ENCODE peak calls at places on chromosome 15, in five cellular contexts. One of them, this sample, is unnamed.
A peak's percentile ranks its signal among the peaks of the same experiment; 100 is the strongest.

GRCh38 chr15:59283717-59284336 is 77.2 kb downstream of the LDHAL6B start:
- DNase-seq in hepatocyte: peak; percentile 62
- DNase-seq in A673: no peak
- DNase-seq in right lobe of liver: no peak
- DNase-seq in tibial artery: no peak
- DNase-seq in this sample: no peak

GRCh38 chr15:70283511-70283910 is 185.8 kb upstream of the TLE3 start:
- DNase-seq in A673: no peak
- DNase-seq in right lobe of liver: no peak
- DNase-seq in tibial artery: no peak
- DNase-seq in hepatocyte: no peak
- DNase-seq in this sample: no peak

GRCh38 chr15:45684533-45684932 is 49.7 kb downstream of the SQOR start:
- DNase-seq in right lobe of liver: no peak
- DNase-seq in hepatocyte: no peak
- DNase-seq in A673: no peak
- DNase-seq in tibial artery: no peak
- DNase-seq in this sample: no peak

GRCh38 chr15:52256366-52256765 is 39.2 kb downstream of the MYO5C start:
- DNase-seq in A673: peak; percentile 82
- DNase-seq in hepatocyte: peak; percentile 81
- DNase-seq in right lobe of liver: peak; percentile 62
- DNase-seq in tibial artery: peak; percentile 74
- DNase-seq in this sample: no peak

GRCh38 chr15:46502668-46503067 is 867.8 kb downstream of the SQOR start:
- DNase-seq in hepatocyte: no peak
- DNase-seq in tibial artery: no peak
- DNase-seq in right lobe of liver: no peak
- DNase-seq in A673: peak; percentile 40
- DNase-seq in this sample: no peak

GRCh38 chr15:25936004-25936403 is 72.9 kb upstream of the ATP10A start:
- DNase-seq in A673: no peak
- DNase-seq in hepatocyte: no peak
- DNase-seq in tibial artery: no peak
- DNase-seq in right lobe of liver: no peak
- DNase-seq in this sample: no peak

GRCh38 chr15:100900136-100900894 is 18.8 kb upstream of the LRRK1 start:
- DNase-seq in A673: peak; percentile 69
- DNase-seq in hepatocyte: no peak
- DNase-seq in right lobe of liver: peak; percentile 37
- DNase-seq in tibial artery: no peak
- DNase-seq in this sample: no peak

GRCh38 chr15:99424978-99425665 is 140.7 kb upstream of the MEF2A start:
- DNase-seq in hepatocyte: peak; percentile 65
- DNase-seq in right lobe of liver: peak; percentile 45
- DNase-seq in tibial artery: peak; percentile 64
- DNase-seq in A673: peak; percentile 52
- DNase-seq in this sample: no peak

GRCh38 chr15:77746254-77747174 is 113.8 kb upstream of the LINGO1 start:
- DNase-seq in right lobe of liver: no peak
- DNase-seq in hepatocyte: no peak
- DNase-seq in tibial artery: no peak
- DNase-seq in A673: no peak
- DNase-seq in this sample: no peak

GRCh38 chr15:65888998-65889397 is 19.7 kb downstream of the RAB11A start:
- DNase-seq in A673: no peak
- DNase-seq in tibial artery: no peak
- DNase-seq in right lobe of liver: no peak
- DNase-seq in hepatocyte: no peak
- DNase-seq in this sample: no peak

GRCh38 chr15:34582461-34583357 is 742 bp downstream of the GOLGA8B start:
- DNase-seq in hepatocyte: peak; percentile 34
- DNase-seq in A673: no peak
- DNase-seq in tibial artery: no peak
- DNase-seq in right lobe of liver: peak; percentile 68
- DNase-seq in this sample: no peak

GRCh38 chr15:28952666-28953491 is 67.1 kb downstream of the APBA2 start:
- DNase-seq in right lobe of liver: no peak
- DNase-seq in A673: no peak
- DNase-seq in tibial artery: no peak
- DNase-seq in hepatocyte: no peak
- DNase-seq in this sample: peak; percentile 51

GRCh38 chr15:94168250-94168649 is 63.1 kb upstream of the MCTP2 start:
- DNase-seq in tibial artery: no peak
- DNase-seq in right lobe of liver: no peak
- DNase-seq in A673: no peak
- DNase-seq in hepatocyte: no peak
- DNase-seq in this sample: no peak

GRCh38 chr15:40506964-40507571 is 36.3 kb downstream of the CHST14 start:
- DNase-seq in A673: peak; percentile 78
- DNase-seq in right lobe of liver: peak; percentile 79
- DNase-seq in hepatocyte: peak; percentile 91
- DNase-seq in tibial artery: peak; percentile 63
- DNase-seq in this sample: peak; percentile 91

GRCh38 chr15:41921167-41921566 is 27.3 kb upstream of the SPTBN5 start:
- DNase-seq in tibial artery: no peak
- DNase-seq in hepatocyte: no peak
- DNase-seq in right lobe of liver: no peak
- DNase-seq in A673: no peak
- DNase-seq in this sample: no peak

GRCh38 chr15:66670698-66671580 is 31.1 kb upstream of the SMAD6 start:
- DNase-seq in tibial artery: no peak
- DNase-seq in right lobe of liver: no peak
- DNase-seq in hepatocyte: peak; percentile 79
- DNase-seq in A673: peak; percentile 28
- DNase-seq in this sample: no peak

GRCh38 chr15:71549100-71549499 is 261.3 kb upstream of the NR2E3 start:
- DNase-seq in right lobe of liver: no peak
- DNase-seq in tibial artery: no peak
- DNase-seq in hepatocyte: no peak
- DNase-seq in A673: no peak
- DNase-seq in this sample: no peak

GRCh38 chr15:92043283-92043682 is 189.8 kb downstream of the SLCO3A1 start:
- DNase-seq in hepatocyte: no peak
- DNase-seq in A673: no peak
- DNase-seq in tibial artery: no peak
- DNase-seq in right lobe of liver: no peak
- DNase-seq in this sample: no peak

GRCh38 chr15:40308844-40309189 is 1.1 kb upstream of the PLCB2 start:
- DNase-seq in tibial artery: no peak
- DNase-seq in right lobe of liver: peak; percentile 65
- DNase-seq in A673: no peak
- DNase-seq in hepatocyte: no peak
- DNase-seq in this sample: no peak

GRCh38 chr15:82810863-82811421 is 1.5 kb downstream of the WHAMM start:
- DNase-seq in hepatocyte: no peak
- DNase-seq in right lobe of liver: no peak
- DNase-seq in tibial artery: no peak
- DNase-seq in A673: no peak
- DNase-seq in this sample: no peak

GRCh38 chr15:59116141-59116540 is 11.2 kb downstream of the CCNB2 start:
- DNase-seq in tibial artery: no peak
- DNase-seq in right lobe of liver: no peak
- DNase-seq in A673: no peak
- DNase-seq in hepatocyte: no peak
- DNase-seq in this sample: no peak

GRCh38 chr15:27869697-27870281 is 229.3 kb downstream of the OCA2 start:
- DNase-seq in A673: no peak
- DNase-seq in hepatocyte: no peak
- DNase-seq in right lobe of liver: no peak
- DNase-seq in tibial artery: no peak
- DNase-seq in this sample: peak; percentile 72

GRCh38 chr15:73054417-73054963 is 2.2 kb downstream of the NEO1 start:
- DNase-seq in tibial artery: no peak
- DNase-seq in right lobe of liver: no peak
- DNase-seq in hepatocyte: peak; percentile 30
- DNase-seq in A673: no peak
- DNase-seq in this sample: no peak

GRCh38 chr15:100972975-100973350 is 53.8 kb downstream of the LRRK1 start:
- DNase-seq in A673: no peak
- DNase-seq in tibial artery: no peak
- DNase-seq in hepatocyte: no peak
- DNase-seq in right lobe of liver: no peak
- DNase-seq in this sample: no peak

DNA sequence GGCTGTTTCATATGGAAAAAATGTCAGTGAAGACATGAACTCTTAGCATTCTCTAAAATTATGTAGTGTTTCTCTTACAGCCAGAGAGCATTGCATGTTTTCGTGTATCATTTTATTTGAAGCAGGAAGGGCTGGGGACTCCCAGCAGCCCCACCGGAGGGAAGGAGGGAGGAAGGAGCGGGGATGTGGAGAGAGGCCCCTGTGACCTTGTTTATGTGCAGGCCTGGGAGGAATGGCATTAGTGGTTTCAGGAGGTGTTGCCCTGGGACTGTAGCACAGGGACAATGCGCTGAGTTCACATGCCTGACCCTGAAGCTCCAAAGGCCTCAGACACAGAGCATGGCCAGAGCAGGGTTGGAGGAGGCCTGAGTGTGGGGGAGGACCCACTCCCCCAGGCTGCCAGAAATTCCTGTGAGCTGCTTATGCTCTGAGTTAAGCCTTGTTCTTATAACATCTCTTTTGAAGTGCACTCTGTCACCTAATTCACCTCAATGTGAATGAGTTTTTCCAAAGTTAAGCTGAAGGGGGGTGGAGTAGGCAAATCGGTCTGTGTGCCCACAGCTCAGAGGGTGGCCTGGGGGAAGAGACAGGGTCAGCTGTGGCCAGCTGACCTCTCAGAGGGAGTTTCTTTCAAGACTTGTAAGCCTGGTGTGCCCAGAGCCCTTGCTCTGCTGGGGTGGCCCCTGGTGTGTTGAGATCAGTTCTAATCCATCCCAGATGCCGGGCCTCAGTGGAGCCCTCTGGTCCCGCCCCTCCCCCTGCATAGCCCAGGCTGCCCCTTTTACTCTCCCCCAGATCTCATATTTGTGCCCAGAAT is 3.9 kb upstream of the RNU6-1 start:
- DNase-seq in A673: no peak
- DNase-seq in hepatocyte: no peak
- DNase-seq in right lobe of liver: no peak
- DNase-seq in tibial artery: no peak
- DNase-seq in this sample: no peak
- TF ChIP-seq CTCF in A673: no peak
- TF ChIP-seq CTCF in hepatocyte: no peak
- TF ChIP-seq CTCF in right lobe of liver: no peak
- TF ChIP-seq CTCF in tibial artery: no peak
- TF ChIP-seq CTCF in this sample: no peak

GRCh38 chr15:51227967-51228783 is 110.2 kb downstream of the CYP19A1 start:
- DNase-seq in hepatocyte: peak; percentile 23
- DNase-seq in A673: peak; percentile 84
- DNase-seq in right lobe of liver: no peak
- DNase-seq in tibial artery: peak; percentile 30
- DNase-seq in this sample: no peak

GRCh38 chr15:51234181-51234927 is 104.0 kb downstream of the CYP19A1 start:
- DNase-seq in hepatocyte: no peak
- DNase-seq in A673: peak; percentile 74
- DNase-seq in right lobe of liver: no peak
- DNase-seq in tibial artery: no peak
- DNase-seq in this sample: no peak

GRCh38 chr15:51226813-51227212 is 111.6 kb downstream of the CYP19A1 start:
- DNase-seq in tibial artery: no peak
- DNase-seq in hepatocyte: no peak
- DNase-seq in right lobe of liver: no peak
- DNase-seq in A673: no peak
- DNase-seq in this sample: no peak

GRCh38 chr15:51232581-51232980 is 105.8 kb downstream of the CYP19A1 start:
- DNase-seq in right lobe of liver: no peak
- DNase-seq in tibial artery: no peak
- DNase-seq in hepatocyte: no peak
- DNase-seq in A673: no peak
- DNase-seq in this sample: no peak

DNA sequence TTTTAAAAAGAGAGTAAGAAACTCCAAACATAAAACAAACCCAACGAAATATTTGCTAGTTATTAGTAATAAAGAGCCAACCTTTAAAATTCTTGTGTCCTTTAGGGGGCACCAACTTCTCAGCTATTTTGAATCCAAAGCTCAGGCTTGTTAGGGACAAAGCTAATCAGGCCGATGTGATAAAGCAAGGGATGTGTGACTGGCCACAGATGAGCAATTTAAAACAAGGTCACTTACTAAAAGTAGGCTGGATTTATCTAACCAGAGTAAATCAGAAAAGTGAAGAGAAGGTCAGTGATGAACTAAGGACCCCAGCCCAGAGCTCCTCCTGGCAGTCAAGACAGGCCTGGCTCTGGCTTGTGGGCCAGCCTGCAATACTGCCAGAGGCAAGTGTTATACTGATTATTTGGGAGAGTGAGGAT is 108.5 kb downstream of the CYP19A1 start:
- DNase-seq in tibial artery: no peak
- DNase-seq in A673: peak; percentile 51
- DNase-seq in right lobe of liver: no peak
- DNase-seq in hepatocyte: peak; percentile 48
- DNase-seq in this sample: no peak
- TF ChIP-seq CTCF in tibial artery: peak; percentile 30
- TF ChIP-seq CTCF in A673: peak; percentile 49
- TF ChIP-seq CTCF in right lobe of liver: peak; percentile 14
- TF ChIP-seq CTCF in hepatocyte: peak; percentile 68
- TF ChIP-seq CTCF in this sample: peak; percentile 49

GRCh38 chr15:63504247-63504978 is at the start of gene USP3:
- DNase-seq in A673: peak; percentile 97
- DNase-seq in tibial artery: peak; percentile 93
- DNase-seq in hepatocyte: peak; percentile 97
- DNase-seq in right lobe of liver: peak; percentile 97
- DNase-seq in this sample: peak; percentile 98
- TF ChIP-seq CTCF in A673: no peak
- TF ChIP-seq CTCF in tibial artery: peak; percentile 59
- TF ChIP-seq CTCF in hepatocyte: peak; percentile 52
- TF ChIP-seq CTCF in right lobe of liver: peak; percentile 33
- TF ChIP-seq CTCF in this sample: peak; percentile 50

GRCh38 chr15:68642491-68642845 is 63.7 kb downstream of the CORO2B start:
- DNase-seq in hepatocyte: no peak
- DNase-seq in A673: no peak
- DNase-seq in tibial artery: no peak
- DNase-seq in right lobe of liver: no peak
- DNase-seq in this sample: no peak
- TF ChIP-seq CTCF in hepatocyte: no peak
- TF ChIP-seq CTCF in A673: no peak
- TF ChIP-seq CTCF in tibial artery: no peak
- TF ChIP-seq CTCF in right lobe of liver: no peak
- TF ChIP-seq CTCF in this sample: no peak

GRCh38 chr15:43483306-43484128 is 9.4 kb downstream of the TP53BP1 start:
- DNase-seq in A673: peak; percentile 43
- DNase-seq in hepatocyte: no peak
- DNase-seq in right lobe of liver: no peak
- DNase-seq in tibial artery: no peak
- DNase-seq in this sample: no peak
- TF ChIP-seq CTCF in A673: peak; percentile 60
- TF ChIP-seq CTCF in hepatocyte: peak; percentile 43
- TF ChIP-seq CTCF in right lobe of liver: peak; percentile 18
- TF ChIP-seq CTCF in tibial artery: no peak
- TF ChIP-seq CTCF in this sample: peak; percentile 55

GRCh38 chr15:74839526-74840395 is 3.2 kb downstream of the ULK3 start:
- DNase-seq in hepatocyte: no peak
- DNase-seq in right lobe of liver: no peak
- DNase-seq in A673: no peak
- DNase-seq in tibial artery: no peak
- DNase-seq in this sample: no peak
- TF ChIP-seq CTCF in hepatocyte: no peak
- TF ChIP-seq CTCF in right lobe of liver: no peak
- TF ChIP-seq CTCF in A673: no peak
- TF ChIP-seq CTCF in tibial artery: no peak
- TF ChIP-seq CTCF in this sample: no peak